ENCODE peak calls at places on chromosomes 16 and 17, in six cellular contexts. E is IMR-90, Z is lower leg skin, N is esophagus squamous epithelium, X is NB4, W is HCT116. U is an unnamed sample.

GRCh38 chr16:68400924-68401460 is 47.3 kb downstream of the SMPD3 start:
- DNase-seq in E (no peak), Z (no peak), N (no peak), X (no peak), W (no peak), U (peak; percentile 38)

GRCh38 chr16:51880776-51881175 is 666.2 kb downstream of the TOX3 start:
- DNase-seq in E (peak; percentile 98), Z (no peak), N (no peak), X (no peak), W (no peak), U (no peak)

GRCh38 chr16:28321700-28322411 is 29.5 kb downstream of the SBK1 start:
- DNase-seq in E (peak; percentile 9), Z (no peak), N (no peak), X (peak; percentile 53), W (peak; percentile 12), U (no peak)

GRCh38 chr17:50557265-50558029 is 3.1 kb upstream of the CACNA1G start:
- DNase-seq in E (no peak), Z (no peak), N (no peak), X (no peak), W (no peak), U (no peak)

GRCh38 chr17:5587431-5588032 is 3.2 kb upstream of the NLRP1 start:
- DNase-seq in E (peak; percentile 76), Z (peak; percentile 44), N (no peak), X (peak; percentile 72), W (peak; percentile 68), U (no peak)

GRCh38 chr17:64081802-64082799 is 47.8 kb downstream of the ERN1 start:
- DNase-seq in E (peak; percentile 82), Z (no peak), N (no peak), X (peak; percentile 66), W (peak; percentile 82), U (no peak)

GRCh38 chr16:25257504-25257955 is at the start of gene ZKSCAN2:
- DNase-seq in E (peak; percentile 86), Z (peak; percentile 80), N (peak; percentile 54), X (peak; percentile 92), W (peak; percentile 77), U (peak; percentile 97)

GRCh38 chr16:15949210-15950166 is at the start of gene ABCC1:
- DNase-seq in E (no peak), Z (no peak), N (no peak), X (peak; percentile 56), W (no peak), U (peak; percentile 90)

GRCh38 chr17:8108972-8109668 is 9.2 kb downstream of the ALOXE3 start:
- DNase-seq in E (no peak), Z (no peak), N (no peak), X (no peak), W (no peak), U (no peak)

GRCh38 chr16:67663151-67663876 is 2.6 kb downstream of the PARD6A start:
- DNase-seq in E (no peak), Z (no peak), N (no peak), X (peak; percentile 70), W (peak; percentile 15), U (no peak)

GRCh38 chr16:25060920-25061319 is 45.8 kb upstream of the ARHGAP17 start:
- DNase-seq in E (peak; percentile 31), Z (no peak), N (no peak), X (peak; percentile 94), W (no peak), U (no peak)

GRCh38 chr16:27174007-27174406 is 29.3 kb upstream of the KDM8 start:
- DNase-seq in E (no peak), Z (no peak), N (no peak), X (peak; percentile 34), W (no peak), U (peak; percentile 85)

GRCh38 chr17:37745801-37746426 is 1.1 kb upstream of the HNF1B start:
- DNase-seq in E (no peak), Z (no peak), N (no peak), X (no peak), W (no peak), U (no peak)

GRCh38 chr17:82487898-82488297 is 29.4 kb downstream of the NARF start:
- DNase-seq in E (no peak), Z (no peak), N (no peak), X (no peak), W (no peak), U (no peak)

DNA sequence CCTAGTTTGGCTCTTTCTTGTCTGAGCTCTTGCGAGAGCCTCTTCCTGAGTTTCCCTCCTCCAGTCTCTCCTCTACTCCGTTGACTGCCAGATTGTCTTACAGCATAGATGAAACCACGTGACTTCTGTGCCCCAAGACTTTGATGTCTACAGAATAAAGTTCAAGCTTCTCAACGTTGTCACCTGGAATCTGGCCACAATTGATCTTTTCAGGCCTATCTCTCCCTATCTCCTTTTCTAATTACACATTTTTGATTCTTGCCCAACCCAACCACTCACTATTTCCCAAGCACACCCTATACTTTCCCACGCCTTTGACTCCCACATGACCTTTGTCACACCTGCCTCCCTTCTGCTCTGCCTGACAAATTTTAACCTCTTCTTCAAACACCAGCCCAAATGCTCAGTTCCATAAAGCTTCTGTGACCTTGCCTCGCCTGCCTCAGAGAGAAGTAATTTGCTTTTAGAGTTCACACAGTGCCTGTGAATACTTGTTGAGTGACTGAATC is 52.4 kb upstream of the PMFBP1 start:
- DNase-seq in E (no peak), Z (no peak), N (no peak), X (no peak), W (no peak), U (no peak)
- TF ChIP-seq POLR2A in E (no peak), Z (no peak), N (no peak), X (no peak), W (no peak), U (no peak)

GRCh38 chr16:88452485-88453216 is 429 bp upstream of the ZFPM1 start:
- DNase-seq in E (peak; percentile 89), Z (peak; percentile 96), N (peak; percentile 88), X (peak; percentile 95), W (peak; percentile 92), U (peak; percentile 100)
- TF ChIP-seq POLR2A in E (no peak), Z (no peak), N (no peak), X (no peak), W (no peak), U (no peak)

GRCh38 chr16:46789499-46790414 is 41.2 kb downstream of the C16orf87 start:
- DNase-seq in E (peak; percentile 41), Z (peak; percentile 55), N (peak; percentile 20), X (peak; percentile 86), W (no peak), U (peak; percentile 97)
- TF ChIP-seq POLR2A in E (peak; percentile 37), Z (no peak), N (no peak), X (peak; percentile 87), W (no peak), U (no peak)

DNA sequence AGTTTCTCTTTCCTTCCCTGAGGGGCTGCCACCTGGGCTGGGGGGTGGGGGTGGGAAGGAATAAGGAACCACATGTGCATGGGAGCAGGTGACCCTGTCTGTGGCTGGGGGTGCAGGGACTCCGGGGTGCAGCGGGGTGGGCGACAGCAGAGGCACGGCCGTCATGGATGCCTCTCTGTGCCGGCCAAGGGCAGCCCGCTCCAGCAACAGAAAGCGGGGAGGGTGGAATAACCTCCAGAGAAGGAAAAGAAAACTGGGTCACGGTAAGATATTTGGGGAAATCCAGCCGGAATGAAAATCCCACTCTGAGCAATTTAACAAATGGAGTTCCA is 4.2 kb downstream of the NDUFAF8 start:
- DNase-seq in E (no peak), Z (no peak), N (no peak), X (no peak), W (no peak), U (no peak)
- TF ChIP-seq POLR2A in E (no peak), Z (no peak), N (no peak), X (no peak), W (no peak), U (no peak)